ENCODE peak calls at places on chromosome 7, in six cellular contexts. X is effector memory CD4-positive, alpha-beta T cell; D is uterus; Z is mammary epithelial cell; N is mesendoderm; L is trophoblast cell. G is an unnamed sample.

GRCh38 chr7:1936006-1936310 is 265.9 kb downstream of the ELFN1 start:
- DNase-seq in L (no peak), X (no peak), Z (no peak), N (no peak), D (no peak), G (no peak)

GRCh38 chr7:47298636-47299035 is 283.3 kb downstream of the TNS3 start:
- DNase-seq in D (no peak), N (no peak), L (peak; percentile 97), X (no peak), Z (no peak), G (no peak)

GRCh38 chr7:105697753-105698152 is 116.5 kb upstream of the EFCAB10 start:
- DNase-seq in L (no peak), N (no peak), Z (no peak), X (no peak), D (no peak), G (no peak)

GRCh38 chr7:93245525-93246432 is 13.6 kb downstream of the VPS50 start:
- DNase-seq in X (no peak), L (no peak), Z (peak; percentile 6), D (no peak), N (peak; percentile 21), G (no peak)

GRCh38 chr7:4629287-4629905 is 52.7 kb upstream of the FOXK1 start:
- DNase-seq in X (no peak), Z (no peak), D (no peak), N (no peak), L (no peak), G (no peak)

GRCh38 chr7:25429731-25430130 is 201.4 kb upstream of the NPVF start:
- DNase-seq in L (no peak), N (no peak), Z (no peak), X (no peak), D (peak; percentile 41), G (no peak)

GRCh38 chr7:41472427-41473125 is 230.3 kb downstream of the INHBA start:
- DNase-seq in X (no peak), Z (no peak), D (no peak), L (no peak), N (no peak), G (no peak)

GRCh38 chr7:2715341-2716231 is 27.6 kb downstream of the AMZ1 start:
- DNase-seq in L (no peak), Z (no peak), X (peak; percentile 21), D (no peak), N (no peak), G (no peak)

GRCh38 chr7:120475994-120476393 is 203.0 kb downstream of the KCND2 start:
- DNase-seq in X (no peak), N (no peak), L (no peak), Z (no peak), D (no peak), G (no peak)

GRCh38 chr7:74379938-74380337 is 73.8 kb upstream of the GTF2IRD1 start:
- DNase-seq in L (no peak), Z (no peak), N (no peak), D (no peak), X (no peak), G (peak; percentile 77)

GRCh38 chr7:31105256-31105950 is 53.3 kb downstream of the ADCYAP1R1 start:
- DNase-seq in D (no peak), L (no peak), Z (no peak), N (no peak), X (no peak), G (peak; percentile 37)

GRCh38 chr7:32958046-32959025 is 1.1 kb downstream of the FKBP9 start:
- DNase-seq in N (peak; percentile 60), Z (peak; percentile 65), L (no peak), X (no peak), D (peak; percentile 31), G (peak; percentile 72)

GRCh38 chr7:122485841-122486240 is 181.3 kb upstream of the FEZF1 start:
- DNase-seq in Z (no peak), N (no peak), D (no peak), X (no peak), L (peak; percentile 49), G (no peak)

GRCh38 chr7:6071406-6071805 is 40.2 kb downstream of the ANKRD61 start:
- DNase-seq in L (no peak), X (no peak), N (no peak), D (no peak), Z (no peak), G (no peak)

GRCh38 chr7:46259947-46260346 is 338.9 kb upstream of the IGFBP3 start:
- DNase-seq in Z (no peak), D (no peak), X (no peak), L (no peak), N (no peak), G (no peak)

GRCh38 chr7:117800406-117800805 is 72.8 kb downstream of the CTTNBP2 start:
- DNase-seq in N (no peak), D (no peak), Z (no peak), X (no peak), L (no peak), G (no peak)

GRCh38 chr7:7329321-7329720 is 147.0 kb downstream of the C1GALT1 start:
- DNase-seq in L (no peak), Z (peak; percentile 59), N (no peak), D (no peak), X (no peak), G (no peak)

GRCh38 chr7:24669971-24670591 is 87.2 kb downstream of the GSDME start:
- DNase-seq in Z (no peak), L (no peak), X (no peak), N (peak; percentile 26), D (no peak), G (no peak)

GRCh38 chr7:94657771-94658693 is 2.1 kb upstream of the SGCE start:
- DNase-seq in N (peak; percentile 99), L (peak; percentile 97), X (peak; percentile 92), D (peak; percentile 90), Z (peak; percentile 96), G (peak; percentile 96)

GRCh38 chr7:26103541-26104070 is 48.4 kb upstream of the NFE2L3 start:
- DNase-seq in N (no peak), Z (no peak), L (no peak), X (no peak), D (no peak), G (no peak)

GRCh38 chr7:92831716-92832622 is 4.4 kb downstream of the CDK6 start:
- DNase-seq in X (no peak), D (no peak), N (peak; percentile 49), L (peak; percentile 58), Z (peak; percentile 87), G (no peak)

GRCh38 chr7:147765301-147765700 is 825.3 kb upstream of the C7orf33 start:
- DNase-seq in N (no peak), D (no peak), Z (no peak), X (no peak), L (no peak), G (no peak)

GRCh38 chr7:97868314-97868713 is 3.9 kb downstream of the ASNS start:
- DNase-seq in L (no peak), D (no peak), N (no peak), Z (no peak), X (no peak), G (no peak)

GRCh38 chr7:13035233-13035632 is 347.8 kb downstream of the ARL4A start:
- DNase-seq in Z (no peak), L (no peak), X (no peak), N (no peak), D (no peak), G (no peak)

GRCh38 chr7:113197274-113197673 is 78.9 kb upstream of the SMIM30 start:
- DNase-seq in L (no peak), N (peak; percentile 28), D (no peak), Z (peak; percentile 57), X (no peak), G (no peak)

DNA sequence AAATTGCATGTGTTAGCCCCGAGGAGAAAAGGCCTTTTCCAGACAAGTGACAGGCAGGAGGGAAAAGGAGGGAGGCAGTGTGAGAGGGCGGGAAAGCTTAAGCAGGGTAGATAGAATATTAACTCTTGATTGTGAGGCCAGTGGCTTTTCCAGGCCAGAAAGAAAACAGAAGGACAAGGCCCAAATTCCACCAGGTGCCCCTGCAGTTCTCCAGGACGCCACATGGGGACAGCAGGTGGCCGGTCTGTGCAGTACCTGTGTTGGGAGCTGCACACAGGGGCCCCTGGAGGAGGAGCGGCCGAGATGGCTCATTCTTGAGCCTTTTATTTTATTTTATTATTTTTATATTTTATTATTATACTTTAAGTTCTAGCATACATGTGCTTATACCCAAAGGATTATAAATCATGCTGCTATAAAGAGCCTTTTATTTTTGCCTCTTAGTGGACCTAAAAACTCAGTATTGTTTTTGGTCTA is 141.3 kb upstream of the KLF14 start:
- DNase-seq in N (peak; percentile 77), Z (no peak), X (peak; percentile 42), D (no peak), L (peak; percentile 50), G (no peak)
- H3K27ac ChIP-seq in N (no peak overlapping the region), Z (no peak overlapping the region), X (no peak overlapping the region), D (peak overlapping the region; percentile 7), L (no peak overlapping the region), G (no peak overlapping the region)

GRCh38 chr7:149209518-149210269 is 14.3 kb downstream of the ZNF282 start:
- DNase-seq in Z (peak; percentile 62), L (peak; percentile 59), D (no peak), N (peak; percentile 88), X (peak; percentile 36), G (no peak)

GRCh38 chr7:149214020-149214720 is 18.8 kb downstream of the ZNF282 start:
- DNase-seq in Z (no peak), N (no peak), L (no peak), D (no peak), X (no peak), G (no peak)

GRCh38 chr7:149205690-149206381 is 10.5 kb downstream of the ZNF282 start:
- DNase-seq in D (no peak), L (no peak), X (no peak), Z (no peak), N (no peak), G (no peak)

GRCh38 chr7:149207324-149208035 is 12.1 kb downstream of the ZNF282 start:
- DNase-seq in L (no peak), N (no peak), Z (no peak), X (no peak), D (no peak), G (no peak)

DNA sequence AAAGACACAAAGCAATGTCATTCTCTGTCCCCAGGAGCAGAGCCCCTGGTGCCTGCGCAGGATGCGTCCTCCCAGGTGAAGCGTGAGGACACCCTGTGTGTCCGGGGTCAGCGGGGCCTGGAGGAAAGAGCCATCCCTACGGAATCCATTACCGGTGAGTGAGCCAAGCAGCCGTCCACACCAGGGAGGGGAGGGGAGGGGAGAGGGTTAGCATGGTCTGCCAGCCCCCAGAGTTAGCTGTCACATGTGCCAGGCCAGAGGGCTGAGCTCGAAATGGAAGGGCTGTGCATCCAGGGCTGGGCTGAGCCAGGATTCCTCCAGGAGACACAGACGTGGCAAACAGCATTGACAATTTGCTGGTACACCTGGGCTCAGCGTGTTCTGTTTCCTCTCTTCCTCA is 15.2 kb downstream of the ZNF282 start:
- DNase-seq in X (no peak), D (no peak), N (no peak), L (no peak), Z (no peak), G (no peak)
- H3K36me3 ChIP-seq in X (peaks cover 69% of the 10 kb centered on the region), D (no peaks in the 10 kb centered on the region), N (peaks cover 10% of the 10 kb centered on the region), L (peaks cover 42% of the 10 kb centered on the region), Z (peaks cover 59% of the 10 kb centered on the region), G (peaks cover 97% of the 10 kb centered on the region)

GRCh38 chr7:155467846-155468821 is 10.2 kb downstream of the EN2 start:
- DNase-seq in X (no peak), N (peak; percentile 52), L (no peak), D (no peak), Z (no peak), G (no peak)
- H3K4me3 ChIP-seq in X (no peak overlapping the region), N (peak overlapping the region; percentile 8), L (no peak overlapping the region), D (no peak overlapping the region), Z (no peak overlapping the region), G (peak overlapping the region; percentile 48)

DNA sequence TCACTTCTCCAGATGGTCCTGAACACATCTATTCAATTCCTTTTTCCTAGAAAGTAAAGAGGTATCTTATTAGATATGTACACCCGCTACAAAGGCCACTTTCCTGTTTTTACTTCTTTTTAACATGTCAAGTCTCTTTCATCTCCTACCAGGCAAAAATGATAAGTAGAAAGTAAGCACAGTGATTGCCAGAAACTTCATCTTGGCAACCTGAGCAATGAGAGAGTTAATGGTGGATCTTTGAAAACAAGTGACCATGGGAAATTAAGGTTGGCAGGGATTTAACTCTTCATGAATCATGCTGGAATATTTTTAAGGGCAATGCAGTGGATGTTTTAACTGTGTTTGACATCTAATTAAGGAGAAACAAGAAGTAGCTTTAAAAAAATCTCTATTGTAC is 2.7 kb downstream of the SEMA3A start:
- DNase-seq in L (no peak), Z (no peak), X (no peak), D (no peak), N (no peak), G (no peak)
- H3K27ac ChIP-seq in L (no peak overlapping the region), Z (peak overlapping the region; percentile 68), X (no peak overlapping the region), D (no peak overlapping the region), N (no peak overlapping the region), G (no peak overlapping the region)

G was measured in ascending aorta.